ENCODE peak calls at places on chromosomes 16 and 17, in six cellular contexts. Q is OCI-LY7; M is CD8-positive, alpha-beta T cell; P is AG04450; J is Peyer's patch; N is GM23338. O is an unnamed sample.

GRCh38 chr17:14222611-14223010 is 14.1 kb downstream of the CDRT15 start:
- DNase-seq in Q (no peak), M (no peak), P (no peak), J (no peak), N (no peak), O (no peak)

GRCh38 chr17:70184770-70185169 is 15.4 kb downstream of the KCNJ2 start:
- DNase-seq in Q (no peak), M (no peak), P (no peak), J (no peak), N (no peak), O (no peak)

GRCh38 chr16:88580371-88580770 is 10.2 kb downstream of the ZC3H18 start:
- DNase-seq in Q (no peak), M (no peak), P (no peak), J (no peak), N (no peak), O (no peak)

GRCh38 chr17:40038882-40039513 is 15.2 kb downstream of the MED24 start:
- DNase-seq in Q (no peak), M (no peak), P (peak), J (no peak), N (peak), O (peak)

GRCh38 chr16:46751381-46751780 is 3.2 kb upstream of the MYLK3 start:
- DNase-seq in Q (no peak), M (no peak), P (no peak), J (no peak), N (no peak), O (peak)

GRCh38 chr16:78871241-78871640 is 729.3 kb downstream of the MAF start:
- DNase-seq in Q (no peak), M (no peak), P (no peak), J (no peak), N (no peak), O (no peak)

GRCh38 chr16:11561440-11561797 is 25.3 kb downstream of the LITAF start:
- DNase-seq in Q (no peak), M (no peak), P (no peak), J (no peak), N (no peak), O (no peak)

GRCh38 chr17:32481193-32481592 is 5.6 kb upstream of the CDK5R1 start:
- DNase-seq in Q (no peak), M (no peak), P (no peak), J (peak), N (no peak), O (no peak)

GRCh38 chr17:37488009-37488604 is 1.6 kb upstream of the DUSP14 start:
- DNase-seq in Q (no peak), M (no peak), P (peak), J (no peak), N (peak), O (peak)

GRCh38 chr17:62689441-62690167 is 62.1 kb downstream of the MRC2 start:
- DNase-seq in Q (no peak), M (no peak), P (no peak), J (no peak), N (no peak), O (peak)

GRCh38 chr17:72735602-72736001 is 356.9 kb downstream of the SLC39A11 start:
- DNase-seq in Q (no peak), M (no peak), P (no peak), J (peak), N (no peak), O (no peak)

GRCh38 chr17:38749222-38750043 is 1.3 kb upstream of the PCGF2 start:
- DNase-seq in Q (no peak), M (no peak), P (no peak), J (peak), N (peak), O (peak)

GRCh38 chr16:81836279-81837054 is 57.4 kb downstream of the PLCG2 start:
- DNase-seq in Q (peak), M (no peak), P (no peak), J (no peak), N (no peak), O (no peak)

GRCh38 chr17:36544320-36545092 is at the start of gene GGNBP2:
- DNase-seq in Q (peak), M (peak), P (peak), J (peak), N (peak), O (peak)

GRCh38 chr17:10276436-10276835 is 78.0 kb upstream of the GAS7 start:
- DNase-seq in Q (no peak), M (no peak), P (no peak), J (no peak), N (peak), O (no peak)

GRCh38 chr17:10275418-10275817 is 77.0 kb upstream of the GAS7 start:
- DNase-seq in Q (no peak), M (no peak), P (no peak), J (no peak), N (no peak), O (no peak)

GRCh38 chr17:10278218-10278617 is 79.8 kb upstream of the GAS7 start:
- DNase-seq in Q (no peak), M (no peak), P (no peak), J (no peak), N (peak), O (no peak)
- H3K4me3 ChIP-seq in Q (no peak), M (no peak), P (no peak), J (no peak), N (no peak), O (no peak)

GRCh38 chr17:18246880-18247612 is 11.5 kb downstream of the FLII start:
- DNase-seq in Q (peak), M (no peak), P (no peak), J (peak), N (peak), O (peak)

GRCh38 chr17:18248811-18249210 is 9.7 kb downstream of the FLII start:
- DNase-seq in Q (no peak), M (no peak), P (no peak), J (no peak), N (no peak), O (no peak)

GRCh38 chr17:18247613-18248001 is 10.9 kb downstream of the FLII start:
- DNase-seq in Q (no peak), M (no peak), P (no peak), J (peak), N (no peak), O (no peak)

GRCh38 chr17:18250259-18250658 is 8.3 kb downstream of the FLII start:
- DNase-seq in Q (no peak), M (no peak), P (no peak), J (peak), N (peak), O (no peak)

DNA sequence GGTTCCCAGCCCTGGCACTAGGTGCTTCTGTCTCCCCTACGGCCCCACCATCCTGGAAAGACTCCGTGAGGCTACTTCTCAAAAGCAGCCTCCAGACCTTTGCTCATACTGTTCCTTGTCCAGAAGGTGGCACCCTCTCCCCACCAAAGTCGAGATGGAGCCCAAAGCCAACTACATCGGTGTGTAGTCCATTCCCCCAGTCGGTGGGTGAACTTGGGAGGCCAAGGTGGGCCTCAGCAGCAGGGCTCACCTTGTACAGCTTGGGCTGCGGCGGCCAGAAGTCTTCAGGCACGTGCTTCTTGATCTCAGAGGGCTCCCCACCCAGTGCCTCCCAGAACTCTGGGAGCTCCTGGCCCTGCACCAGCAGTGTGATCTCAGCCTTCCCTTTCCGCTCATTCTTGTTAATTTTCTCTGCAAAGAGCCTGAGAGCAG is 10.2 kb downstream of the FLII start:
- DNase-seq in Q (peak), M (peak), P (peak), J (peak), N (peak), O (peak)
- TF ChIP-seq CTCF in Q (peak), M (peak), P (peak), J (peak), N (peak), O (peak)

GRCh38 chr16:54366005-54366634 is 79.5 kb upstream of the IRX3 start:
- DNase-seq in Q (no peak), M (no peak), P (no peak), J (no peak), N (no peak), O (no peak)
- H3K4me3 ChIP-seq in Q (no peak), M (no peak), P (no peak), J (no peak), N (no peak), O (no peak)

DNA sequence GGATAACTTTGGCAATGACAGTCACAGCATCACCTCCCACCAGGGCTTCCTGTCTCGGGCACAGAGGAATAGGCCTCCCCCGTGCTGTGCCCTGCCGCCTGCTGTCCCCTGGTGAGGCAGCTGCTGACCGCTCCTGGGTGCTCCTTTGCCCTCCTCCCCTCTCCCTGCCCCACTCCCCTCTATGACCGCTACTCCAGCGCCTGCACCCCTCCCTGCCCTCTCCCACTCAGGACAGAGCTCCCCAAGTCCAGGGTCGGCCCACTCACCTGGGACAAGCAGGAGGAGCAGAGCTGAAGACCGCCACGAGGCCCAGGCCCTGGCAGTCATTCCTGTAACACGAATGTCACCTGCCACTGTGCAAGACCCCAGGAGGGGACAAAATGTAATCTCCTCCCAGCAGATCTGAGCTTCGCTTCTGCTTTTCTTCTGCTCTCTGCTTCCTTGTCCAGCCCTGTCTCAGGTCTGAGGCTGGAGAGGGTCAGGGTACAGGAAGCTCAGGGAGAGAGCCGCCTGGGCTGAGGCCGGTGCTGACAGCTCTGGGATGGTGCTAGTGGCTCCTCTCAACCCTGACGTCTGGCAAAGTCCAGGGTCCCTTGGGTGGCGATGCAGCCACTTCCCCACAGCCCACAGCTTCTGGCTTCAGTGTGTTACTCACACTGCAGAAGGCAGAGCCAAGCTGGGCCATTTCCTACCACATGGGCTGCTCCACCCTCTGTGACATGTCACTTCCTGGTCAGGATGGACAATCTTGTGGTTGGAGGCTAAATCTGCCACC is at the start of gene CD300C:
- DNase-seq in Q (no peak), M (no peak), P (no peak), J (peak), N (no peak), O (peak)
- TF ChIP-seq CTCF in Q (no peak), M (no peak), P (no peak), J (no peak), N (no peak), O (no peak)

GRCh38 chr17:35074711-35075707 is 11.5 kb upstream of the RFFL start:
- DNase-seq in Q (no peak), M (no peak), P (no peak), J (no peak), N (no peak), O (no peak)
- H3K4me3 ChIP-seq in Q (no peak), M (no peak), P (no peak), J (no peak), N (no peak), O (no peak)

GRCh38 chr17:81170727-81171494 is 4.9 kb upstream of the AATK start:
- DNase-seq in Q (no peak), M (no peak), P (no peak), J (no peak), N (no peak), O (no peak)

GRCh38 chr17:81176656-81177055 is 10.6 kb upstream of the AATK start:
- DNase-seq in Q (no peak), M (no peak), P (no peak), J (no peak), N (no peak), O (no peak)

GRCh38 chr17:81171941-81172340 is 5.9 kb upstream of the AATK start:
- DNase-seq in Q (no peak), M (no peak), P (no peak), J (no peak), N (no peak), O (no peak)

GRCh38 chr17:81173761-81174160 is 7.7 kb upstream of the AATK start:
- DNase-seq in Q (no peak), M (no peak), P (no peak), J (no peak), N (no peak), O (no peak)

DNA sequence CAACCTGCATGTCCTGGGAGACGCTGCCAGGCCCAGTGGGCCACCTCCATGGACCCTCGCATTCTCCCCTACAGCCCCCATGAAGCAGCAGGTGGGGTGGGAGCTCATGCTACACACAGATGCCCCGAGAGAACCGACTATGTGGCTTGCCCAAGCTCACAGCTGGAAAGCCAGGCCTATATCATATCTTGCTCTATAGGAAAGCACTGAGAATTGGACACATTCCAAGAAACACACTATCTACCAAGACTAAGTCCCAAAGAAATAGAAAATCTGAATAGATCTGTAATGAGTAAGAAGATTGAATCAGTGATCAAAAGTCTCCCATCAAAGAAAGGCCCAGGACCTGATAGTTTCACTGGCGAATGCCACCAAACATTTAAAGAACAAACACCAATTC is 7.3 kb upstream of the AATK start:
- DNase-seq in Q (no peak), M (no peak), P (no peak), J (no peak), N (no peak), O (no peak)
- TF ChIP-seq CTCF in Q (no peak), M (no peak), P (no peak), J (no peak), N (no peak), O (no peak)

DNA sequence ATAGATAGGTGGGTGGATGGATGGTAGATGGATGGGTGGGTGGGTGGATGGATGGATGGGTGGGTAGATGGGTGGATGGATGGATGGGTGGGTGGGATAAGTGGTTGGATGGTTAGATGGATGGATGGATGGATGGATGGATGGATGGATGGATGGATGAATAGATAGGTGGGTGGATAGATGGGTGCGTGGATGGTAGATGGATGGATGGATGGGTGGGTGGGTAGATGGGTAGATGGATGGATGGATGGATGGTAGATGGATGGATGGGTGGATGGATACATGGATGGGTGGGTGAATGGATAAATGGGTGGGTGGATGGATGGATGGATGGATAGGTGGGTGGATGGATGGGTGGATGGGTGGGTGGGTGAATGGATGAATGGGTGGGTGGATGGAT is 50.0 kb upstream of the FASN start:
- DNase-seq in Q (no peak), M (no peak), P (no peak), J (no peak), N (no peak), O (no peak)
- H3K4me3 ChIP-seq in Q (no peak), M (no peak), P (no peak), J (no peak), N (no peak), O (no peak)

GRCh38 chr16:15597135-15597534 is 45.8 kb downstream of the MARF1 start:
- DNase-seq in Q (no peak), M (no peak), P (no peak), J (no peak), N (no peak), O (no peak)

GRCh38 chr16:15587152-15587825 is 55.7 kb downstream of the MARF1 start:
- DNase-seq in Q (no peak), M (no peak), P (no peak), J (no peak), N (no peak), O (no peak)

GRCh38 chr16:15593235-15593634 is 49.7 kb downstream of the MARF1 start:
- DNase-seq in Q (no peak), M (no peak), P (no peak), J (no peak), N (no peak), O (no peak)

GRCh38 chr16:15586716-15587115 is 56.2 kb downstream of the MARF1 start:
- DNase-seq in Q (no peak), M (no peak), P (no peak), J (no peak), N (no peak), O (no peak)

GRCh38 chr16:15592324-15592723 is 50.6 kb downstream of the MARF1 start:
- DNase-seq in Q (no peak), M (peak), P (no peak), J (no peak), N (no peak), O (no peak)
- TF ChIP-seq CTCF in Q (no peak), M (no peak), P (no peak), J (no peak), N (no peak), O (no peak)

GRCh38 chr16:49491736-49492089 is 118.1 kb downstream of the C16orf78 start:
- DNase-seq in Q (no peak), M (no peak), P (no peak), J (no peak), N (peak), O (no peak)
- H3K4me3 ChIP-seq in Q (peak), M (no peak), P (no peak), J (no peak), N (peak), O (peak)

O was measured in osteoblast.